ENCODE peak calls at places on chromosomes 1 and 21, in seven cellular contexts. J is fibroblast of pulmonary artery, X is dorsolateral prefrontal cortex, A is H4, O is HEK293T, F is HS-5, Z is kidney tubule cell. H is an unnamed sample.

GRCh38 chr1:229848762-229849677 is 218.0 kb upstream of the GALNT2 start:
- DNase-seq in O (peak; percentile 74), A (peak; percentile 15), X (no peak), Z (peak; percentile 45), F (no peak), J (peak; percentile 33), H (no peak)

GRCh38 chr1:226649780-226650179 is 89.3 kb downstream of the ITPKB start:
- DNase-seq in X (no peak), J (peak; percentile 43), A (no peak), F (no peak), O (no peak), Z (no peak), H (no peak)

GRCh38 chr1:25692560-25692959 is 76.0 kb downstream of the MAN1C1 start:
- DNase-seq in O (peak; percentile 75), J (no peak), F (no peak), X (no peak), A (no peak), Z (no peak), H (no peak)

GRCh38 chr1:211345719-211346118 is 19.1 kb downstream of the TRAF5 start:
- DNase-seq in J (no peak), X (no peak), Z (no peak), A (no peak), O (no peak), F (no peak), H (no peak)

GRCh38 chr1:237074371-237075117 is 32.6 kb downstream of the RYR2 start:
- DNase-seq in Z (no peak), X (no peak), O (no peak), F (no peak), J (no peak), A (no peak), H (no peak)

GRCh38 chr21:39314155-39315027 is 959 bp upstream of the BRWD1 start:
- DNase-seq in Z (peak; percentile 78), J (peak; percentile 69), X (peak; percentile 41), F (peak; percentile 54), A (peak; percentile 21), O (peak; percentile 53), H (no peak)

GRCh38 chr1:33228935-33229487 is 27.3 kb upstream of the ZNF362 start:
- DNase-seq in J (peak; percentile 94), A (peak; percentile 36), F (peak; percentile 49), Z (peak; percentile 34), X (no peak), O (peak; percentile 5), H (no peak)

GRCh38 chr1:23529146-23530088 is 1.6 kb downstream of the E2F2 start:
- DNase-seq in J (no peak), Z (no peak), A (no peak), F (no peak), X (no peak), O (no peak), H (no peak)

GRCh38 chr1:181239086-181239485 is 150.6 kb downstream of the IER5 start:
- DNase-seq in Z (no peak), F (no peak), O (no peak), J (no peak), A (no peak), X (no peak), H (no peak)

GRCh38 chr1:203629509-203630082 is 3.0 kb downstream of the ATP2B4 start:
- DNase-seq in Z (peak; percentile 65), J (no peak), X (peak; percentile 19), F (no peak), A (no peak), O (no peak), H (no peak)

GRCh38 chr1:100721502-100722205 is 2.1 kb downstream of the VCAM1 start:
- DNase-seq in J (peak; percentile 85), Z (peak; percentile 29), X (no peak), O (no peak), A (peak; percentile 97), F (peak; percentile 80), H (no peak)

GRCh38 chr1:63624911-63625310 is 31.7 kb downstream of the PGM1 start:
- DNase-seq in A (no peak), Z (no peak), J (peak; percentile 66), X (no peak), F (no peak), O (no peak), H (no peak)

GRCh38 chr1:235426143-235426542 is 58.9 kb downstream of the TBCE start:
- DNase-seq in F (no peak), J (no peak), A (no peak), O (no peak), X (no peak), Z (no peak), H (no peak)

GRCh38 chr21:15631342-15631741 is 98.4 kb upstream of the USP25 start:
- DNase-seq in O (no peak), J (peak; percentile 80), X (no peak), Z (peak; percentile 42), A (no peak), F (peak; percentile 19), H (no peak)

GRCh38 chr1:78650114-78650513 is 483 bp downstream of the IFI44 start:
- DNase-seq in X (no peak), J (peak; percentile 17), F (no peak), Z (no peak), A (peak; percentile 11), O (no peak), H (no peak)

GRCh38 chr1:59446257-59446901 is 149.5 kb downstream of the FGGY start:
- DNase-seq in O (no peak), J (peak; percentile 78), A (peak; percentile 28), X (no peak), Z (peak; percentile 43), F (no peak), H (no peak)

GRCh38 chr1:112544011-112544688 is 35.4 kb downstream of the WNT2B start:
- DNase-seq in X (no peak), A (peak; percentile 83), O (no peak), J (peak; percentile 93), F (peak; percentile 94), Z (peak; percentile 95), H (no peak)

GRCh38 chr1:5989286-5989605 is 3.0 kb downstream of the NPHP4 start:
- DNase-seq in X (no peak), A (no peak), J (no peak), Z (no peak), F (no peak), O (no peak), H (no peak)

GRCh38 chr1:78015148-78015547 is 10.4 kb downstream of the DNAJB4 start:
- DNase-seq in F (no peak), X (no peak), O (no peak), Z (no peak), A (no peak), J (no peak), H (no peak)

GRCh38 chr1:12450090-12450764 is 167.8 kb downstream of the DHRS3 start:
- DNase-seq in J (no peak), O (no peak), F (no peak), A (no peak), X (peak; percentile 59), Z (no peak), H (no peak)

GRCh38 chr1:198435044-198435443 is 105.4 kb downstream of the ATP6V1G3 start:
- DNase-seq in O (no peak), Z (no peak), A (no peak), J (no peak), X (no peak), F (no peak), H (no peak)

GRCh38 chr1:117240547-117240946 is 29.8 kb upstream of the VTCN1 start:
- DNase-seq in J (no peak), F (no peak), Z (no peak), O (no peak), X (no peak), A (no peak), H (no peak)

GRCh38 chr1:197402189-197402588 is 134.1 kb downstream of the CRB1 start:
- DNase-seq in X (no peak), A (no peak), F (no peak), O (no peak), Z (no peak), J (no peak), H (no peak)

GRCh38 chr1:231200417-231201031 is 38.7 kb downstream of the TRIM67 start:
- DNase-seq in F (peak; percentile 62), J (peak; percentile 47), A (no peak), Z (peak; percentile 30), O (no peak), X (no peak), H (no peak)

GRCh38 chr1:102661481-102661880 is 446.8 kb downstream of the COL11A1 start:
- DNase-seq in A (no peak), O (no peak), J (no peak), F (no peak), X (no peak), Z (no peak), H (no peak)

GRCh38 chr1:46160212-46160611 is 14.7 kb upstream of the TSPAN1 start:
- DNase-seq in A (no peak), F (no peak), Z (no peak), X (no peak), J (no peak), O (no peak), H (no peak)

GRCh38 chr1:229781453-229781852 is 155.4 kb downstream of the URB2 start:
- DNase-seq in X (no peak), J (no peak), Z (peak; percentile 43), O (no peak), F (no peak), A (no peak), H (no peak)

GRCh38 chr1:60746278-60746761 is 336.0 kb upstream of the NFIA start:
- DNase-seq in O (no peak), X (peak; percentile 15), A (no peak), Z (no peak), F (no peak), J (no peak), H (no peak)

GRCh38 chr1:64112281-64112680 is 91.1 kb upstream of the UBE2U start:
- DNase-seq in O (no peak), Z (peak; percentile 93), F (peak; percentile 54), X (no peak), J (peak; percentile 43), A (peak; percentile 21), H (no peak)

GRCh38 chr21:32771134-32771523 is 426 bp downstream of the PAXBP1 start:
- DNase-seq in F (peak; percentile 14), X (peak; percentile 32), A (peak; percentile 37), J (peak; percentile 62), O (peak; percentile 65), Z (peak; percentile 61), H (no peak)

GRCh38 chr1:62438163-62438562 is 1.3 kb downstream of the USP1 start:
- DNase-seq in J (peak; percentile 6), Z (peak; percentile 27), O (no peak), A (no peak), F (no peak), X (no peak), H (no peak)